ENCODE peak calls at places on chromosomes 1 and 21, in six cellular contexts. One of them, this sample, is unnamed. For H3K9me3, the result is how much of the 10 kb centered on the place peaks cover.

GRCh38 chr1:94335950-94336349 is 82.2 kb upstream of the ABCD3 start:
- DNase-seq in HCT116: peak
- DNase-seq in K562: peak
- DNase-seq in A549: peak
- DNase-seq in SK-N-SH: peak
- DNase-seq in HepG2: peak
- DNase-seq in this sample: peak

GRCh38 chr21:28138272-28138671 is 854.4 kb downstream of the LTN1 start:
- DNase-seq in HCT116: no peak
- DNase-seq in K562: no peak
- DNase-seq in A549: no peak
- DNase-seq in SK-N-SH: no peak
- DNase-seq in HepG2: no peak
- DNase-seq in this sample: no peak

GRCh38 chr1:113677250-113678158 is 81.8 kb downstream of the PHTF1 start:
- DNase-seq in HCT116: peak
- DNase-seq in K562: peak
- DNase-seq in A549: peak
- DNase-seq in SK-N-SH: peak
- DNase-seq in HepG2: peak
- DNase-seq in this sample: peak

GRCh38 chr1:55235722-55236121 is 20.6 kb upstream of the USP24 start:
- DNase-seq in HCT116: no peak
- DNase-seq in K562: no peak
- DNase-seq in A549: no peak
- DNase-seq in SK-N-SH: no peak
- DNase-seq in HepG2: no peak
- DNase-seq in this sample: no peak

GRCh38 chr21:34845521-34846213 is 176.9 kb downstream of the CLIC6 start:
- DNase-seq in HCT116: peak
- DNase-seq in K562: no peak
- DNase-seq in A549: no peak
- DNase-seq in SK-N-SH: no peak
- DNase-seq in HepG2: no peak
- DNase-seq in this sample: peak

GRCh38 chr1:175133693-175134435 is 58.7 kb downstream of the KIAA0040 start:
- DNase-seq in HCT116: no peak
- DNase-seq in K562: no peak
- DNase-seq in A549: no peak
- DNase-seq in SK-N-SH: no peak
- DNase-seq in HepG2: no peak
- DNase-seq in this sample: no peak

GRCh38 chr1:154869351-154870116 is 547 bp downstream of the KCNN3 start:
- DNase-seq in HCT116: no peak
- DNase-seq in K562: no peak
- DNase-seq in A549: no peak
- DNase-seq in SK-N-SH: peak
- DNase-seq in HepG2: no peak
- DNase-seq in this sample: no peak

GRCh38 chr1:72535470-72535869 is 253.1 kb upstream of the NEGR1 start:
- DNase-seq in HCT116: no peak
- DNase-seq in K562: no peak
- DNase-seq in A549: no peak
- DNase-seq in SK-N-SH: no peak
- DNase-seq in HepG2: no peak
- DNase-seq in this sample: no peak

GRCh38 chr1:231392380-231393131 is 29.5 kb downstream of the EGLN1 start:
- DNase-seq in HCT116: no peak
- DNase-seq in K562: no peak
- DNase-seq in A549: no peak
- DNase-seq in SK-N-SH: peak
- DNase-seq in HepG2: no peak
- DNase-seq in this sample: no peak

GRCh38 chr1:43819354-43819753 is 112.0 kb downstream of the ST3GAL3 start:
- DNase-seq in HCT116: no peak
- DNase-seq in K562: peak
- DNase-seq in A549: no peak
- DNase-seq in SK-N-SH: no peak
- DNase-seq in HepG2: no peak
- DNase-seq in this sample: no peak

GRCh38 chr21:38843806-38844479 is 38.2 kb downstream of the ETS2 start:
- DNase-seq in HCT116: no peak
- DNase-seq in K562: no peak
- DNase-seq in A549: no peak
- DNase-seq in SK-N-SH: no peak
- DNase-seq in HepG2: no peak
- DNase-seq in this sample: no peak

GRCh38 chr1:235758931-235759330 is 107.8 kb downstream of the LYST start:
- DNase-seq in HCT116: no peak
- DNase-seq in K562: no peak
- DNase-seq in A549: no peak
- DNase-seq in SK-N-SH: peak
- DNase-seq in HepG2: no peak
- DNase-seq in this sample: no peak

GRCh38 chr1:12049625-12050024 is 13.5 kb upstream of the TNFRSF8 start:
- DNase-seq in HCT116: no peak
- DNase-seq in K562: no peak
- DNase-seq in A549: no peak
- DNase-seq in SK-N-SH: no peak
- DNase-seq in HepG2: peak
- DNase-seq in this sample: no peak

DNA sequence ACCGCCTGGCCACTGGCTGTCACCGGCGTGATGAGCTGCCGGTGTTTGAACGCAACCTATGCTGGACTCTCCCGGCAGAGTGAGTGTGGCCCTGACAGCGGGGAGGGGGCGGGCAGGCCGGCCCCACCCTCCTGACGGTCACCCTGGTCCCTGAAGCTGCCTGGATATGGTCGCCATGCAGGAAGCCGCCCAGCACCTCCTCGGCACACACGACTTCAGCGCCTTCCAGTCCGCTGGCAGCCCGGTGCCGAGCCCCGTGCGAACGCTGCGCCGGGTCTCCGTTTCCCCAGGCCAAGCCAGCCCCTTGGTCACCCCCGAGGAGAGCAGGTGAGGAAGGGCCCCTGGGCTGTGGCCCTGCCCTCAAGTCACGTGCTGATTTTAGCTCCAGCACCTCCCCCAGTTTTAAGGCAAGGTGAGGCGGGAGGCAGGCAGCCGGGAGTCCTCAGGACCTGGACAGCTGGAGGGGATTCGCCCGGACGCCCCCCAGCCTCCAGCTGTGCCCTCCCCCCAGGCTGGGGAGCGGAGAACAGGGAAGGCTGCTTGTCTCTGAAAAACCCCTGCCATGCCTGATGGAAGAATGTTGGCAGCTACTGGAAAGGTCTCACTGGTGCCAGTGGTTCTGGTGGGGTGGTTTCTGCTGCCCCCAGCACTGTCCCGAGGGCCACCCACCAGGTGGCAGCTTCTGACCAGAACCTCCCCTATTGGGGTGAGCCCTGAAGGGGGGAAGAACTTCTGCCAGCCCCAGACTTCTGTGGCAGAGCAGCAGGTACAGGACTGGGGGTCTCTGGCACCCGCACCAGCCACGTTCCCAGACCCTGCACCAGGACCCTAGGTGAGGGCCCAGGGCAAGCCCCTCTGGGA is 1.4 kb downstream of the PUSL1 start:
- DNase-seq in HCT116: no peak
- DNase-seq in K562: no peak
- DNase-seq in A549: no peak
- DNase-seq in SK-N-SH: no peak
- DNase-seq in HepG2: no peak
- DNase-seq in this sample: no peak
- TF ChIP-seq CTCF in HCT116: no peak
- TF ChIP-seq CTCF in K562: no peak
- TF ChIP-seq CTCF in A549: no peak
- TF ChIP-seq CTCF in SK-N-SH: no peak
- TF ChIP-seq CTCF in HepG2: peak
- TF ChIP-seq CTCF in this sample: no peak

GRCh38 chr1:208541225-208541855 is 297.2 kb upstream of the PLXNA2 start:
- DNase-seq in HCT116: no peak
- DNase-seq in K562: no peak
- DNase-seq in A549: no peak
- DNase-seq in SK-N-SH: no peak
- DNase-seq in HepG2: no peak
- DNase-seq in this sample: no peak
- H3K9me3 ChIP-seq in HCT116: under half
- H3K9me3 ChIP-seq in K562: under half
- H3K9me3 ChIP-seq in A549: under half
- H3K9me3 ChIP-seq in SK-N-SH: under half
- H3K9me3 ChIP-seq in HepG2: under half
- H3K9me3 ChIP-seq in this sample: under half

GRCh38 chr1:203536981-203537455 is 43.1 kb downstream of the OPTC start:
- DNase-seq in HCT116: no peak
- DNase-seq in K562: no peak
- DNase-seq in A549: no peak
- DNase-seq in SK-N-SH: no peak
- DNase-seq in HepG2: peak
- DNase-seq in this sample: no peak

GRCh38 chr1:203538726-203539125 is 44.8 kb downstream of the OPTC start:
- DNase-seq in HCT116: no peak
- DNase-seq in K562: no peak
- DNase-seq in A549: no peak
- DNase-seq in SK-N-SH: no peak
- DNase-seq in HepG2: no peak
- DNase-seq in this sample: no peak

GRCh38 chr1:203537806-203538464 is 44.0 kb downstream of the OPTC start:
- DNase-seq in HCT116: no peak
- DNase-seq in K562: no peak
- DNase-seq in A549: no peak
- DNase-seq in SK-N-SH: no peak
- DNase-seq in HepG2: peak
- DNase-seq in this sample: no peak

GRCh38 chr1:203536575-203536974 is 42.6 kb downstream of the OPTC start:
- DNase-seq in HCT116: no peak
- DNase-seq in K562: no peak
- DNase-seq in A549: no peak
- DNase-seq in SK-N-SH: no peak
- DNase-seq in HepG2: no peak
- DNase-seq in this sample: no peak

GRCh38 chr1:203539831-203540546 is 46.0 kb downstream of the OPTC start:
- DNase-seq in HCT116: no peak
- DNase-seq in K562: no peak
- DNase-seq in A549: no peak
- DNase-seq in SK-N-SH: no peak
- DNase-seq in HepG2: no peak
- DNase-seq in this sample: no peak
- TF ChIP-seq REST in HCT116: no peak
- TF ChIP-seq REST in K562: no peak
- TF ChIP-seq REST in A549: no peak
- TF ChIP-seq REST in SK-N-SH: no peak
- TF ChIP-seq REST in HepG2: no peak
- TF ChIP-seq REST in this sample: no peak

DNA sequence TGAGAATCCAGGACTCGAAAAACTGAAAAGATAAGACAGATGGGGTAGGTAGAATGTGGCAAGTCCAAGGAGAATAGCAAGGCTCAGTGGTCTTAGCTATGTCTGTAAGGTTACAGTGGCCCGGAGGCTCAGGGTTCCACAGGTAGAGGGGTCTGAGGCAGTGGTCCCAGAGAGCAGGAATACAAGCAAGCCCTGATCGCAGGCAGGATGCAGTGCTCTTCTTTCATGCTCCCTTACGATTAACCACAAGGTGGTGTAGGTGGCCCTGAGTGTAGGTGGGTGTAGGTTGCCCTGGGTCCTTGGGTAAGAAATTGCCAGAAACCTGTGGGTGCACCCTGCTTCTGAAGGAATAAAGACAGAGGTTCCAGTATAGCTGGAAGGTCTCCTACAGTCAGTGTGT is 99.1 kb upstream of the RAB3GAP2 start:
- DNase-seq in HCT116: peak
- DNase-seq in K562: peak
- DNase-seq in A549: no peak
- DNase-seq in SK-N-SH: no peak
- DNase-seq in HepG2: no peak
- DNase-seq in this sample: no peak
- TF ChIP-seq CTCF in HCT116: peak
- TF ChIP-seq CTCF in K562: no peak
- TF ChIP-seq CTCF in A549: no peak
- TF ChIP-seq CTCF in SK-N-SH: no peak
- TF ChIP-seq CTCF in HepG2: peak
- TF ChIP-seq CTCF in this sample: no peak

GRCh38 chr1:153752561-153753195 is 22.5 kb upstream of the SLC27A3 start:
- DNase-seq in HCT116: no peak
- DNase-seq in K562: no peak
- DNase-seq in A549: no peak
- DNase-seq in SK-N-SH: no peak
- DNase-seq in HepG2: no peak
- DNase-seq in this sample: no peak
- H3K9me3 ChIP-seq in HCT116: under half
- H3K9me3 ChIP-seq in K562: under half
- H3K9me3 ChIP-seq in A549: under half
- H3K9me3 ChIP-seq in SK-N-SH: under half
- H3K9me3 ChIP-seq in HepG2: under half
- H3K9me3 ChIP-seq in this sample: under half

DNA sequence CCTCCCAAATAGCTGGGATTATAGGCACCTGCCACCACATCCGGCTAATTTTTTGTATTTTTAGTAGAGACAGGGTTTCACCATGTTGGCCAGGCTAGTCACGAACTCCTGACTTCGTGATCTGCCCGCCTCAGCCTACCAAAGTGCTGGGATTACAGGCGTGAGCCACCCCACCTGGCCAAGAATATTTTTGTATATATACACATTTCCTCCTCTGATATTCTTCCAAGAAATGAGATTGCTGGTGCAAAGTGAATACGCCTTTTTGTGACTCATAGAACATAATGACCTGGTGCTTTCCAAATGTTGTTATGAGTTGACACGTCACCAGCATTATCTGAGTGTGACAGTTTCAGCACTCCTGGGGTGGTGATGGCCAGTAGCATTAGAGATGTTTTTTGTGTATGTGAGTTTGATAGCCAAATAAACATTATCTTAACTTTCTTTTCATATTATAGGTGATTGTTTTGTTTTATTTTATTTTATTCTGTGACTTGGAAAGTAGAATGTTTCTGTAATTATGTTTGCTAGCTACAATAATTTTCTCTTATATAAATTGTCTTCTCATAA is 54.9 kb downstream of the KCNK1 start:
- DNase-seq in HCT116: peak
- DNase-seq in K562: peak
- DNase-seq in A549: peak
- DNase-seq in SK-N-SH: no peak
- DNase-seq in HepG2: no peak
- DNase-seq in this sample: peak
- TF ChIP-seq REST in HCT116: no peak
- TF ChIP-seq REST in K562: no peak
- TF ChIP-seq REST in A549: no peak
- TF ChIP-seq REST in SK-N-SH: no peak
- TF ChIP-seq REST in HepG2: no peak
- TF ChIP-seq REST in this sample: no peak